ENCODE peak calls at places on chromosomes 5 and 9, in five cellular contexts. M, C, O, R and D are unnamed samples.
A peak's percentile ranks its signal among the peaks of the same experiment; 100 is the strongest.

GRCh38 chr5:36450229-36451024 is 148.7 kb upstream of the RANBP3L start:
- DNase-seq in M (no peak), C (no peak), O (no peak), R (no peak), D (no peak)

GRCh38 chr5:153699035-153699434 is 208.6 kb downstream of the GRIA1 start:
- DNase-seq in M (no peak), C (no peak), O (no peak), R (no peak), D (no peak)

GRCh38 chr9:111839981-111840380 is 45.2 kb upstream of the SHOC1 start:
- DNase-seq in M (no peak), C (no peak), O (no peak), R (no peak), D (no peak)

GRCh38 chr5:72649449-72649848 is 142.2 kb upstream of the ZNF366 start:
- DNase-seq in M (no peak), C (no peak), O (no peak), R (no peak), D (no peak)

GRCh38 chr5:126053630-126054029 is 369.6 kb upstream of the GRAMD2B start:
- DNase-seq in M (no peak), C (no peak), O (no peak), R (no peak), D (no peak)

GRCh38 chr5:67358186-67358585 is 161.6 kb upstream of the CD180 start:
- DNase-seq in M (no peak), C (no peak), O (no peak), R (no peak), D (no peak)

GRCh38 chr9:96317335-96317980 is 15.5 kb upstream of the HSD17B3 start:
- DNase-seq in M (peak; percentile 32), C (peak; percentile 23), O (no peak), R (no peak), D (peak; percentile 42)

GRCh38 chr5:113276001-113276400 is 158.8 kb downstream of the TSSK1B start:
- DNase-seq in M (no peak), C (no peak), O (no peak), R (no peak), D (no peak)

GRCh38 chr5:161311965-161312364 is 234.6 kb downstream of the GABRB2 start:
- DNase-seq in M (no peak), C (no peak), O (no peak), R (no peak), D (no peak)

GRCh38 chr5:76367623-76368366 is 35.3 kb upstream of the IQGAP2 start:
- DNase-seq in M (no peak), C (no peak), O (no peak), R (peak; percentile 44), D (no peak)
- H3K4me3 ChIP-seq in M (no peak overlapping the region), C (no peak overlapping the region), O (no peak overlapping the region), R (no peak overlapping the region), D (no peak overlapping the region)

DNA sequence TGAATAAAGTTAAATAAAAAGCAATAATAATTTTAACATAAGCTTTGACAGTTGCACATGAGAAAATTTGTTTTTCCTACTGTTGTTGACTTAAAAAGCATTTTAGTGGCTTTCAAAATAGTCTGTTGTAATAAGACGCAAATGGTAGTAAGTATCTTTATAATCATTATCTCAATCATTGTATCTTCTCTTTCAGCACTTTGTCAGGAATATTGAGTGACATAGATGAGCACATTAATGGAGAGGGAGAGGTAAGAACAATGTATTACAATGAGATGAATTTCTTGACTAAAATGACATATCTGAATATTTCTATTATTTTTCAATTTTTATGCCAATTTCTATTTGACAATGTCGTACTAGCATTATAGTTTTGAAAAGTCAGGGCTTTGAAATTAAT is 193.9 kb upstream of the MRPS30 start:
- DNase-seq in M (no peak), C (no peak), O (no peak), R (no peak), D (no peak)
- TF ChIP-seq POLR2AphosphoS5 in M (no peak), C (no peak), O (no peak), R (no peak), D (no peak)

DNA sequence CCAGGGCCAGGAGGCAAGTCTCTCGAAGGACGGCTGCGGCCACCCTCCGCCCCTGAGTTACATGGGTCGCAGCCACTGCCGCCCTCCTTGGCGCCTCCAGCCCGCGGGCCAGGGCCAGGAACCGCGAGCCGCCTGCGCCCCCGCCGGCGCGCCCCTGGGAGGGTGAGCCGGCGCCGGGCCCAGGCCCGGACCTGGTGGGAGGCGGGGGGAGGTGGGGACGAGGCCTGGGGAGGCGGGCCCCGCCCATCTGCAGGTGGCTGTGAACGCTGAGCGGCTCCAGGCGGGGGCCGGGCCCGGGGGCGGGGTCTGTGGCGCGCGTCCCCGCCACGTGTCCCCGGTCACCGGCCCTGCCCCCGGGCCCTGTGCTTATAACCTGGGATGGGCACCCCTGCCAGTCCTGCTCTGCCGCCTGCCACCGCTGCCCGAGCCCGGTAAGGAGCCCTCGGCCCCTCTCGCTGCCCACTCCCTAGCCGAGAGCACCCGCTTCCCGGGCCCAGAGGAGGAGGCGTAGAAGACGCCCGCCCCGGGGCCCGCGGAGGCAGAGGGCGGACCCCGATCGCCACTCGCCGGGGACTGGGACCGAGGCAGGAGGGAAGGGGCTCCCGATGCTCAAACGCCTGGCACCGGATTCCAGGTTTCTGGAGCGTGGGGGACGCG is at the start of gene ASS1:
- DNase-seq in M (peak; percentile 73), C (no peak), O (no peak), R (no peak), D (no peak)
- H3K27ac ChIP-seq in M (peak within 1 kb of the TSS; percentile 37), C (no peak within 1 kb of the TSS), O (peak within 1 kb of the TSS; percentile 85), R (no peak within 1 kb of the TSS), D (peak within 1 kb of the TSS; percentile 95)

DNA sequence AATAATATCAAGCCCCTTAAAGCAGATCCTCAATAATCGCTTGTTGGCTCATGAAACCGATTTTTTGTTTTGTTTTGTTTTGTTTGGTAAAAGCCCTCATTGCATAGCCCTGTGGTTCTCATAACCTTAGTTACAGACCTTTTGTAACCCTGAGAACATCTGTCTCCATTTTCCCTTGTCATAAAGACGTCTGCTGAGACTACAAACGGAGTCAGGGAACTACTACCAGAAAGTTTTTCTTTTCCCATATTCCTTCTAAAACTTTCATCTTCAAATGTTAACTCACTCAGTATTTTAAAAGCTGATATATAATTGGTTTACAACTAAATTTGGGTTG is 1.3 kb upstream of the ANP32B start:
- DNase-seq in M (no peak), C (no peak), O (no peak), R (no peak), D (no peak)
- H3K4me3 ChIP-seq in M (no peak overlapping the region), C (no peak overlapping the region), O (no peak overlapping the region), R (no peak overlapping the region), D (peak overlapping the region; percentile 94)

GRCh38 chr9:87910821-87911220 is 6.9 kb upstream of the SPATA31C1 start:
- DNase-seq in M (no peak), C (no peak), O (no peak), R (no peak), D (peak; percentile 65)

DNA sequence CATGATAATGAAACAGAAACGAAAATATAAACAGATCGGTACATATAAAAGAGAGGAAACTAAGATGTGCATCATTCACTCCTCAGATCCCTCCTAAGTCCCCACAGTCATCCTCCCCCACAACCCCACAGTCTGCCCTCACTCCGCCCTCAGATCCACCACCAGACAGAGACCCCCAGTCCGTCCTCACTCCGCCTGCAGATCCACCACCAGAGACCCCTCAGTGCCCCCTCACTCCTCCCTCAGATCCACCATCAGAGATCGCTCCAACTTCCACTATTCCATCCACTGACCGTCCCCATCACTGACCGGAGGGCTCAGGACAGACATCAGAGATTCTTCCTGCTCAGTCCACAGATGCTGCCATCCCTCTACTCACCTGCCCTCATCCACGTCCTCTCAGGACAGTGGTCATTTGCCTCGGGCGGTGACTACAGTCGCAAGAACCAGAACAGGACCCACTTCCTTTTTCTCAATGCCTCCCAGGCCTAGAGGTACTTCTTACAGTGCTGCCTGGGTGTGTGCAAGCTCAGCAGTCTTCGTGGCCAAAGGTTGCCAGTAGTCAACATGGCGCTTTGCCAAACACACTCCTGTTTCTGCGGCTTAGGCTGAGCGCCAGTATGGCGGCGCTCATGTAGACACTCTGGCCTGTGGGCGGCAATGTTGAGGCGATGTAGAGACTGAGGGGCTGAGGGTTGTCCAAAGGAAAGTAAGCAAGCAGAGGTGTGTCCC is 8.3 kb upstream of the SPATA31C1 start:
- DNase-seq in M (no peak), C (no peak), O (peak; percentile 62), R (no peak), D (peak; percentile 70)
- TF ChIP-seq POLR2AphosphoS5 in M (no peak), C (no peak), O (no peak), R (no peak), D (peak; percentile 37)